ENCODE peak calls at places on chromosomes 11 and 22, in six cellular contexts. J is ovary; K is naive thymus-derived CD4-positive, alpha-beta T cell; M is brain microvascular endothelial cell; N is cardiac muscle cell; S is WERI-Rb-1. X is an unnamed sample.

GRCh38 chr11:63573881-63574855 is 11.0 kb upstream of the PLAAT2 start:
- DNase-seq in S (peak; percentile 9), M (peak; percentile 87), N (peak; percentile 34), J (peak; percentile 43), K (peak; percentile 30), X (no peak)

GRCh38 chr11:520428-521178 is 13.6 kb upstream of the RNH1 start:
- DNase-seq in S (no peak), N (no peak), J (no peak), M (no peak), K (no peak), X (peak; percentile 62)

GRCh38 chr11:10534331-10534730 is 6.7 kb downstream of the RNF141 start:
- DNase-seq in S (no peak), M (no peak), J (no peak), N (no peak), K (no peak), X (no peak)

GRCh38 chr22:20464096-20464614 is 26.5 kb upstream of the SCARF2 start:
- DNase-seq in N (no peak), K (peak; percentile 79), S (no peak), M (no peak), J (peak; percentile 1), X (peak; percentile 14)

GRCh38 chr11:12914401-12914912 is 94.7 kb upstream of the RASSF10 start:
- DNase-seq in N (peak; percentile 76), J (peak; percentile 37), K (no peak), S (peak; percentile 31), M (no peak), X (peak; percentile 69)

GRCh38 chr11:68528630-68529029 is 68.1 kb downstream of the PPP6R3 start:
- DNase-seq in K (peak; percentile 18), J (no peak), M (no peak), N (peak; percentile 28), S (no peak), X (no peak)

GRCh38 chr22:24380220-24381218 is 46.9 kb upstream of the ADORA2A start:
- DNase-seq in M (no peak), N (no peak), K (no peak), S (peak; percentile 46), J (no peak), X (no peak)

GRCh38 chr11:47786373-47786772 is 19.2 kb upstream of the FNBP4 start:
- DNase-seq in K (no peak), J (no peak), N (peak; percentile 86), M (no peak), S (no peak), X (peak; percentile 86)

GRCh38 chr11:27848423-27848822 is 148.2 kb upstream of the BDNF start:
- DNase-seq in S (no peak), J (no peak), M (no peak), N (no peak), K (no peak), X (no peak)

GRCh38 chr11:116379185-116379828 is 393.5 kb downstream of the BUD13 start:
- DNase-seq in M (peak; percentile 1), K (no peak), S (no peak), J (peak; percentile 40), N (peak; percentile 90), X (no peak)

GRCh38 chr11:122365545-122366380 is 249.7 kb upstream of the BLID start:
- DNase-seq in K (no peak), J (no peak), M (no peak), S (peak; percentile 12), N (peak; percentile 23), X (peak; percentile 57)

GRCh38 chr11:117604349-117604995 is 192.5 kb downstream of the DSCAML1 start:
- DNase-seq in J (no peak), N (no peak), S (no peak), M (no peak), K (no peak), X (no peak)

GRCh38 chr11:69448471-69449284 is 32.8 kb upstream of the LINC01488 start:
- DNase-seq in M (no peak), K (no peak), J (no peak), S (no peak), N (no peak), X (no peak)

GRCh38 chr11:34840736-34841386 is 75.3 kb downstream of the APIP start:
- DNase-seq in J (no peak), S (peak; percentile 37), N (peak; percentile 2), M (no peak), K (peak; percentile 16), X (no peak)

GRCh38 chr22:50398698-50399648 is 55.8 kb downstream of the PPP6R2 start:
- DNase-seq in S (no peak), J (no peak), N (no peak), K (no peak), M (no peak), X (no peak)

GRCh38 chr11:107929611-107930200 is 1.5 kb downstream of the RAB39A start:
- DNase-seq in M (no peak), J (no peak), K (no peak), N (no peak), S (no peak), X (peak; percentile 19)

GRCh38 chr11:31449040-31449439 is 60.4 kb downstream of the IMMP1L start:
- DNase-seq in K (no peak), S (no peak), N (no peak), M (no peak), J (no peak), X (no peak)

GRCh38 chr11:117910525-117910924 is 18.7 kb downstream of the TMPRSS13 start:
- DNase-seq in M (no peak), K (no peak), J (no peak), S (no peak), N (no peak), X (no peak)

GRCh38 chr22:27919943-27920755 is 1.1 kb upstream of the PITPNB start:
- DNase-seq in M (peak; percentile 46), S (peak; percentile 33), K (no peak), J (peak; percentile 25), N (peak; percentile 78), X (no peak)

GRCh38 chr11:120335596-120335927 is 651 bp upstream of the ARHGEF12 start:
- DNase-seq in K (no peak), N (no peak), S (no peak), J (no peak), M (no peak), X (no peak)

GRCh38 chr11:112255075-112255739 is 5.5 kb downstream of the PLET1 start:
- DNase-seq in J (no peak), S (peak; percentile 32), M (peak; percentile 90), K (no peak), N (no peak), X (no peak)

GRCh38 chr11:95720219-95720618 is 69.4 kb downstream of the FAM76B start:
- DNase-seq in N (no peak), M (no peak), J (no peak), K (no peak), S (no peak), X (no peak)
- H3K4me3 ChIP-seq in N (no peak overlapping the region), M (no peak overlapping the region), J (no peak overlapping the region), K (no peak overlapping the region), S (no peak overlapping the region), X (no peak overlapping the region)

DNA sequence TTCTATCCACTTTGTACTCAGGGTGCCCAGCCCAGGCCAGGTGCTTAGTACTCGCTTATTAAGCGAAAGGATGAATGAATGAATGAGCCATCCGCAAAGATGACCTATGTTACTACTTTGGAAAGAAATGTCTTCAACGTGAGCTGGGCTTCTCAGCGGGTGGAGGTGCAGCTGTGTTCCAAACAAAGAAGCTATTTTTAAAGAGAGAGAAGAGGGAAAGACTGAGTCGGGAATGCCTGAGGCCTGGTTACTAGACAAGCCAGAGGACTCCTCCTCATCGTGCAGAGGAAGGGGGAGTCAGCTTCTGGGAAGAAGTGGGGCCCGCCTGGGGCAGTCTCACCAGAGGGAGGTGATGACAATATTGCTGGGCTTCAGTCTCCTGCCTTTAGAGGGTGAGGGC is 30.4 kb upstream of the CD5 start:
- DNase-seq in K (no peak), J (no peak), M (no peak), N (no peak), S (no peak), X (no peak)
- H3K27ac ChIP-seq in K (peak overlapping the region; percentile 76), J (peak overlapping the region; percentile 95), M (no peak overlapping the region), N (peak overlapping the region; percentile 65), S (peak overlapping the region; percentile 81), X (no peak overlapping the region)

GRCh38 chr22:40684728-40685127 is 5.4 kb downstream of the MCHR1 start:
- DNase-seq in J (no peak), K (no peak), S (peak; percentile 75), M (no peak), N (no peak), X (no peak)
- H3K4me3 ChIP-seq in J (no peak overlapping the region), K (peak overlapping the region; percentile 60), S (peak overlapping the region; percentile 19), M (no peak overlapping the region), N (no peak overlapping the region), X (no peak overlapping the region)

GRCh38 chr11:78811622-78812021 is 237.0 kb upstream of the NARS2 start:
- DNase-seq in K (no peak), J (no peak), N (no peak), M (no peak), S (no peak), X (no peak)

GRCh38 chr11:78809931-78810481 is 235.3 kb upstream of the NARS2 start:
- DNase-seq in N (no peak), M (no peak), K (no peak), S (no peak), J (no peak), X (no peak)

GRCh38 chr11:78815631-78816232 is 241.1 kb upstream of the NARS2 start:
- DNase-seq in S (no peak), N (no peak), J (no peak), M (no peak), K (no peak), X (no peak)

GRCh38 chr11:78810489-78811090 is 235.9 kb upstream of the NARS2 start:
- DNase-seq in M (no peak), K (no peak), S (no peak), J (peak; percentile 54), N (peak; percentile 32), X (peak; percentile 72)

DNA sequence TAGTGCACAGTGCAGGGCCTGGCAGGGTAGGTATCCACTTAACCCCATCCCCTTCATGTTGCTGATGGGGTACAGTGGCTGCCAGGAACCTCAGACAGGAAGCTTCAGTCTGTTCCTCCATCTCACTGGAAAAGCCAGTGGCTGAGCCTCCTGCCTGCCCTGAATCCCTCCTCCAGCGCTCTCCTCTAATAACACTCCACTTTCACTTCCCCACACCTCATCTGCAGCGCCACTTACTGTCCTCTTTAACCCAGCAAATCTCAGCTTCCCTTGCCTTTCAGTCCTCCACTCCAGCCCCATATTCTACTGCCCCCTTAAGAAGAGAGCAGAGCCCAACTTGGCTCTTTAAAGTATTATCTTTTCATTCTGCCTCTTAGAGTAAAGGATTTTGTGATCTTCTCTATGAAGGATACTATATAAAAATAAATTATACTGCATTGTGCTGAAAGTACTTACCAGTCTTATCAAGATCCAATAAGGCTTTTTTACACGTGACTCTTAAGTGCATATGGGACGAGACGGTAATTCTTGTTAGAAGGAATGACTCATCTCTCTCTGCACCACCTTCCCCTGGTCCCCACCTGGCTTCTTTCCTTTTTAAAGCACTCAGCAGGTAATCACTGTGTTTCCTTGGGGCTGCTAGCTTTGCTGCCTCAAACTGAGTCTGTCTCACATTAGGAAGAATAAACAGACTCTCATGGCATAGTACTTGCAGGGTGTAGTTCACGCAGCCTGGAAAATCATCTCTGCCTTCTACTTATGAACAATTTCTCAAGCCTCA is 238.0 kb upstream of the NARS2 start:
- DNase-seq in K (no peak), S (peak; percentile 50), N (peak; percentile 53), M (no peak), J (no peak), X (no peak)
- H3K27ac ChIP-seq in K (no peak overlapping the region), S (no peak overlapping the region), N (no peak overlapping the region), M (no peak overlapping the region), J (peak overlapping the region; percentile 86), X (no peak overlapping the region)

GRCh38 chr22:45977551-45978274 is 751 bp upstream of the WNT7B start:
- DNase-seq in N (peak; percentile 62), M (no peak), J (no peak), S (peak; percentile 32), K (no peak), X (no peak)
- H3K4me3 ChIP-seq in N (no peak overlapping the region), M (no peak overlapping the region), J (no peak overlapping the region), S (no peak overlapping the region), K (no peak overlapping the region), X (no peak overlapping the region)

GRCh38 chr11:19352736-19353110 is 112.0 kb upstream of the E2F8 start:
- DNase-seq in M (no peak), J (no peak), K (no peak), N (no peak), S (no peak), X (no peak)
- H3K27ac ChIP-seq in M (no peak overlapping the region), J (no peak overlapping the region), K (no peak overlapping the region), N (no peak overlapping the region), S (no peak overlapping the region), X (no peak overlapping the region)

X was measured in right cardiac atrium.